ENCODE peak calls at places on chromosomes 12 and 14, in four cellular contexts. O is right atrium auricular region, U is aorta, B is MM.1S. Y is an unnamed sample.

GRCh38 chr12:50980545-50980944 is 28.2 kb downstream of the HIGD1C start:
- DNase-seq in O (no peak), U (no peak), B (no peak), Y (no peak)

GRCh38 chr12:57765003-57765697 is 1.7 kb downstream of the CYP27B1 start:
- DNase-seq in O (no peak), U (peak; percentile 70), B (peak; percentile 21), Y (peak; percentile 26)

GRCh38 chr12:50263832-50264231 is 19.5 kb downstream of the LIMA1 start:
- DNase-seq in O (no peak), U (no peak), B (no peak), Y (no peak)

GRCh38 chr14:61121293-61121897 is 140.3 kb downstream of the SLC38A6 start:
- DNase-seq in O (no peak), U (no peak), B (no peak), Y (no peak)

GRCh38 chr14:72830786-72831583 is 62.9 kb downstream of the DPF3 start:
- DNase-seq in O (no peak), U (no peak), B (no peak), Y (no peak)

GRCh38 chr12:105316931-105317330 is 13.6 kb upstream of the C12orf75 start:
- DNase-seq in O (no peak), U (no peak), B (no peak), Y (no peak)

GRCh38 chr14:22824711-22825359 is 4.9 kb upstream of the MRPL52 start:
- DNase-seq in O (no peak), U (no peak), B (peak; percentile 31), Y (peak; percentile 36)

GRCh38 chr12:104285740-104286537 is 17.6 kb upstream of the EID3 start:
- DNase-seq in O (no peak), U (no peak), B (no peak), Y (no peak)

GRCh38 chr14:105397350-105397931 is 897 bp upstream of the TEX22 start:
- DNase-seq in O (no peak), U (peak; percentile 55), B (no peak), Y (no peak)

GRCh38 chr12:118103601-118104382 is at the start of gene VSIG10:
- DNase-seq in O (peak; percentile 61), U (peak; percentile 79), B (no peak), Y (no peak)

GRCh38 chr12:42315108-42315507 is 10.8 kb downstream of the ZCRB1 start:
- DNase-seq in O (no peak), U (no peak), B (no peak), Y (no peak)

GRCh38 chr14:75976838-75977237 is 5.0 kb downstream of the TGFB3 start:
- DNase-seq in O (no peak), U (no peak), B (no peak), Y (no peak)

GRCh38 chr14:90995785-90996184 is 64.7 kb downstream of the RPS6KA5 start:
- DNase-seq in O (no peak), U (no peak), B (no peak), Y (no peak)

GRCh38 chr12:80565276-80565675 is 121.2 kb downstream of the PTPRQ start:
- DNase-seq in O (no peak), U (no peak), B (no peak), Y (no peak)

GRCh38 chr14:86999076-86999475 is 993.9 kb downstream of the GALC start:
- DNase-seq in O (no peak), U (no peak), B (no peak), Y (no peak)

GRCh38 chr12:70243510-70244331 is 488 bp downstream of the CNOT2 start:
- DNase-seq in O (no peak), U (peak; percentile 77), B (peak; percentile 64), Y (peak; percentile 81)

GRCh38 chr12:131085125-131085815 is 131.6 kb downstream of the ADGRD1 start:
- DNase-seq in O (peak; percentile 43), U (peak; percentile 37), B (no peak), Y (no peak)

GRCh38 chr12:52319097-52319496 is 2.1 kb downstream of the KRT83 start:
- DNase-seq in O (no peak), U (no peak), B (peak; percentile 39), Y (peak; percentile 19)

GRCh38 chr14:72583316-72584272 is 310.3 kb downstream of the DPF3 start:
- DNase-seq in O (no peak), U (no peak), B (no peak), Y (no peak)

GRCh38 chr14:36505892-36506731 is 13.9 kb downstream of the NKX2-1 start:
- DNase-seq in O (no peak), U (no peak), B (no peak), Y (no peak)

GRCh38 chr12:118500302-118500701 is 123.9 kb downstream of the SUDS3 start:
- DNase-seq in O (no peak), U (no peak), B (no peak), Y (no peak)

GRCh38 chr12:19850341-19851065 is 411.2 kb downstream of the AEBP2 start:
- DNase-seq in O (no peak), U (no peak), B (no peak), Y (no peak)

GRCh38 chr14:75298187-75298985 is 19.8 kb downstream of the FOS start:
- DNase-seq in O (peak; percentile 86), U (peak; percentile 73), B (no peak), Y (no peak)

GRCh38 chr14:91333640-91334039 is 84.0 kb downstream of the CCDC88C start:
- DNase-seq in O (no peak), U (no peak), B (peak; percentile 76), Y (no peak)

GRCh38 chr12:8553088-8553627 is 12.5 kb upstream of the CLEC4E start:
- DNase-seq in O (no peak), U (no peak), B (no peak), Y (no peak)

GRCh38 chr14:26897186-26897585 is 299.4 kb upstream of the NOVA1 start:
- DNase-seq in O (no peak), U (no peak), B (no peak), Y (no peak)

GRCh38 chr14:92794547-92794941 is 439 bp downstream of the GOLGA5 start:
- DNase-seq in O (no peak), U (no peak), B (no peak), Y (no peak)

GRCh38 chr14:50312734-50313054 is 570 bp downstream of the DMAC2L start:
- DNase-seq in O (no peak), U (no peak), B (no peak), Y (peak; percentile 78)

GRCh38 chr12:12327802-12328201 is 22.2 kb downstream of the MANSC1 start:
- DNase-seq in O (no peak), U (no peak), B (peak; percentile 69), Y (peak; percentile 61)

GRCh38 chr14:95649230-95649629 is 37.0 kb upstream of the TCL1B start:
- DNase-seq in O (no peak), U (no peak), B (no peak), Y (no peak)

GRCh38 chr12:6430124-6430989 is 14.4 kb upstream of the CD27 start:
- DNase-seq in O (peak; percentile 99), U (peak; percentile 93), B (no peak), Y (peak; percentile 73)

GRCh38 chr12:6434205-6435180 is 10.3 kb upstream of the CD27 start:
- DNase-seq in O (no peak), U (no peak), B (no peak), Y (peak; percentile 84)

GRCh38 chr12:6432991-6433390 is 11.8 kb upstream of the CD27 start:
- DNase-seq in O (no peak), U (no peak), B (no peak), Y (no peak)

GRCh38 chr12:6428326-6428725 is 16.4 kb upstream of the CD27 start:
- DNase-seq in O (no peak), U (no peak), B (no peak), Y (no peak)

DNA sequence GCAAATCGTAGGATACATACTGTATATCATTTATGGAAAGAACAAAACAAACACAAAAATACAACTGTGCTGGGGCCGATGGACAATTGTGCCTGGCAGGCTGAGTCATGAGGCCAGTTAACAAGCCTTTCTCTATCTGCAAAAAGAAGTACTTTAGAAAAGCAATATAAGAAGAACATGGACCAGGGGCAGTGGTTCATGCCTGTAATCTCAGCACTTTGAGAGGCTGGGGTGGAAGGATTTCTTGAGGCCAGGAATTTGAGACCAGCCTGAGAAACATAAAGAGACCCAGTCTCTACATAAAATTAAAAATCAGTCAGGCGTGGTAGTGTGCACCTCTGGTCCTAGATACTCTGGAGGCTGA is 13.8 kb upstream of the CD27 start:
- DNase-seq in O (no peak), U (no peak), B (no peak), Y (no peak)
- H3K4me3 ChIP-seq in O (no peak overlapping the region), U (peak overlapping the region; percentile 31), B (no peak overlapping the region), Y (peak overlapping the region; percentile 21)

GRCh38 chr12:115433014-115433634 is 749.1 kb upstream of the TBX3 start:
- DNase-seq in O (no peak), U (no peak), B (no peak), Y (no peak)
- H3K27ac ChIP-seq in O (no peak overlapping the region), U (no peak overlapping the region), B (no peak overlapping the region), Y (no peak overlapping the region)

GRCh38 chr12:267581-268482 is 5.2 kb upstream of the SLC6A13 start:
- DNase-seq in O (no peak), U (no peak), B (no peak), Y (no peak)
- H3K4me1 ChIP-seq in O (peaks cover 30% of the 10 kb centered on the region), U (peaks cover 2% of the 10 kb centered on the region), B (no peaks in the 10 kb centered on the region), Y (no peaks in the 10 kb centered on the region)

DNA sequence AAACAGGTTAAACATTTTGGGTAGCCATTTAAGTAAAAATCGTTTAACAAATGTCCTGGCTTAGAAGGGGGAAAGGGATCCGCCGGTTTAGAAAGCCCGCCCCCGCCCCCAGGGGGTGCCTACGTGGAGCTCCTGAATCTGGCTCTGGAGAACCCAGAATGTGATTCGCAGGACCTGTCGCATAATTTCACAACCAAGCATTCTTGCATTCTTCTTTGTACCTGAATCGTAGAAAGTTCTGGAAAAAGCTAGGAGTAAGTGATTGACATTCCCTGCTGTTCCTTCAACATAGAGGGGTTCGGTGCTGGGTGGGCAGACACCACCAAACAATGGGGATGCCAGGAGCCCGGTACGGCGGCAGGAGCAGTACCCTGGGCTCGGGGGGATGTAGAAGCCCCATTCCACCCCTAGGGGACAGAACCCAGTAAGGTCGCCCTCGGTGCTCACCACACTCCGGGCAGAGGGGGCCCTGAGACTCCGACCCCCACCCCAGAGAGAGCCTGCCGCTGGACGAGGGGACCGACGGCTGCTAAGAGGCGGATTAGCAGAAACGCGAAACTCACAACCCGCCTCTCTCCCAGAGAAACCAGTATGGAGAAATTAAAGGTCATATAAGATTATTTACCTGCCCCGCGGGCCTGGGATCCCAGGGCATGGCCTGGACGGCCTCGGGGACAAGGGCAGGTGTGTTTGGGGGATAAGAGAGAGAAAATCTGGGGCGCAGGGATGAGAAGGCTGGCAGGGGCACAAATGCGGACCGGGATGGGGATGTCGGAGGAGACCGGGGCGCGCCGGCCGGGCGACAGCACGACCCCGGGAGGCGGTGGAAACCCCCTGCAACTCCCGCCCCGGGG is 547 bp downstream of the CSRP2 start:
- DNase-seq in O (no peak), U (peak; percentile 51), B (peak; percentile 17), Y (no peak)
- H3K4me3 ChIP-seq in O (peak overlapping the region; percentile 53), U (peak overlapping the region; percentile 98), B (peak overlapping the region; percentile 85), Y (no peak overlapping the region)

GRCh38 chr14:103872492-103873113 is 25.2 kb upstream of the PPP1R13B start:
- DNase-seq in O (no peak), U (no peak), B (no peak), Y (peak; percentile 13)
- H3K27ac ChIP-seq in O (peak overlapping the region; percentile 76), U (no peak overlapping the region), B (no peak overlapping the region), Y (peak overlapping the region; percentile 51)